ENCODE peak calls at places on chromosomes 5 and 9, in eight cellular contexts. One of them, this sample, is unnamed.

GRCh38 chr9:100601216-100601615 is 23.3 kb downstream of the CAVIN4 start:
- DNase-seq in activated CD4-positive, alpha-beta T cell treated with anti-CD3 and anti-CD28 coated beads, Interleukin-2, amount 10 ng/mL, durations not matched to agents 7 days and 5 days: peak
- DNase-seq in C1 segment of cervical spinal cord: no peak
- DNase-seq in stomach: peak
- DNase-seq in neural progenitor cell: peak
- DNase-seq in RKO: peak
- DNase-seq in posterior vena cava: no peak
- DNase-seq in psoas muscle: no peak
- DNase-seq in this sample: no peak

GRCh38 chr5:111953351-111954127 is 196.5 kb upstream of the NREP start:
- DNase-seq in neural progenitor cell: no peak
- DNase-seq in C1 segment of cervical spinal cord: no peak
- DNase-seq in stomach: no peak
- DNase-seq in RKO: no peak
- DNase-seq in posterior vena cava: no peak
- DNase-seq in psoas muscle: no peak
- DNase-seq in activated CD4-positive, alpha-beta T cell treated with anti-CD3 and anti-CD28 coated beads, Interleukin-2, amount 10 ng/mL, durations not matched to agents 7 days and 5 days: no peak
- DNase-seq in this sample: no peak

GRCh38 chr5:118405650-118406061 is 582.7 kb downstream of the DTWD2 start:
- DNase-seq in RKO: no peak
- DNase-seq in activated CD4-positive, alpha-beta T cell treated with anti-CD3 and anti-CD28 coated beads, Interleukin-2, amount 10 ng/mL, durations not matched to agents 7 days and 5 days: no peak
- DNase-seq in neural progenitor cell: peak
- DNase-seq in C1 segment of cervical spinal cord: no peak
- DNase-seq in psoas muscle: no peak
- DNase-seq in posterior vena cava: peak
- DNase-seq in stomach: no peak
- DNase-seq in this sample: no peak

GRCh38 chr5:176737001-176737745 is 73.2 kb upstream of the UNC5A start:
- DNase-seq in psoas muscle: no peak
- DNase-seq in C1 segment of cervical spinal cord: no peak
- DNase-seq in RKO: no peak
- DNase-seq in posterior vena cava: peak
- DNase-seq in activated CD4-positive, alpha-beta T cell treated with anti-CD3 and anti-CD28 coated beads, Interleukin-2, amount 10 ng/mL, durations not matched to agents 7 days and 5 days: no peak
- DNase-seq in stomach: peak
- DNase-seq in neural progenitor cell: no peak
- DNase-seq in this sample: peak

GRCh38 chr9:34896112-34896511 is 62.0 kb upstream of the PHF24 start:
- DNase-seq in C1 segment of cervical spinal cord: no peak
- DNase-seq in neural progenitor cell: peak
- DNase-seq in psoas muscle: no peak
- DNase-seq in activated CD4-positive, alpha-beta T cell treated with anti-CD3 and anti-CD28 coated beads, Interleukin-2, amount 10 ng/mL, durations not matched to agents 7 days and 5 days: no peak
- DNase-seq in posterior vena cava: no peak
- DNase-seq in stomach: no peak
- DNase-seq in RKO: peak
- DNase-seq in this sample: no peak

GRCh38 chr5:159343295-159344094 is 13.2 kb upstream of the IL12B start:
- DNase-seq in stomach: no peak
- DNase-seq in activated CD4-positive, alpha-beta T cell treated with anti-CD3 and anti-CD28 coated beads, Interleukin-2, amount 10 ng/mL, durations not matched to agents 7 days and 5 days: no peak
- DNase-seq in psoas muscle: no peak
- DNase-seq in C1 segment of cervical spinal cord: no peak
- DNase-seq in posterior vena cava: no peak
- DNase-seq in RKO: no peak
- DNase-seq in neural progenitor cell: no peak
- DNase-seq in this sample: no peak

GRCh38 chr5:168372351-168372946 is 81.0 kb downstream of the WWC1 start:
- DNase-seq in activated CD4-positive, alpha-beta T cell treated with anti-CD3 and anti-CD28 coated beads, Interleukin-2, amount 10 ng/mL, durations not matched to agents 7 days and 5 days: no peak
- DNase-seq in psoas muscle: no peak
- DNase-seq in neural progenitor cell: no peak
- DNase-seq in C1 segment of cervical spinal cord: no peak
- DNase-seq in posterior vena cava: no peak
- DNase-seq in stomach: no peak
- DNase-seq in RKO: no peak
- DNase-seq in this sample: no peak

GRCh38 chr5:154330097-154330667 is 115.6 kb upstream of the SAP30L start:
- DNase-seq in neural progenitor cell: no peak
- DNase-seq in psoas muscle: no peak
- DNase-seq in posterior vena cava: no peak
- DNase-seq in activated CD4-positive, alpha-beta T cell treated with anti-CD3 and anti-CD28 coated beads, Interleukin-2, amount 10 ng/mL, durations not matched to agents 7 days and 5 days: no peak
- DNase-seq in C1 segment of cervical spinal cord: no peak
- DNase-seq in stomach: no peak
- DNase-seq in RKO: no peak
- DNase-seq in this sample: no peak

GRCh38 chr9:79570449-79571308 is 1.1 kb upstream of the TLE4 start:
- DNase-seq in neural progenitor cell: peak
- DNase-seq in psoas muscle: peak
- DNase-seq in RKO: no peak
- DNase-seq in C1 segment of cervical spinal cord: no peak
- DNase-seq in posterior vena cava: peak
- DNase-seq in stomach: peak
- DNase-seq in activated CD4-positive, alpha-beta T cell treated with anti-CD3 and anti-CD28 coated beads, Interleukin-2, amount 10 ng/mL, durations not matched to agents 7 days and 5 days: peak
- DNase-seq in this sample: peak

This sample was measured in cardiac septum.